ENCODE peak calls at places on chromosome 4, in seven cellular contexts. S is IMR-90, H is H9, T is neuronal stem cell, U is mesenchymal stem cell, M is H1, L is mesendoderm. O is an unnamed sample.

GRCh38 chr4:63937961-63938360 is 471.3 kb downstream of the TECRL start:
- DNase-seq in S (no peak), H (no peak), T (no peak), U (peak), M (no peak), L (peak), O (no peak)

GRCh38 chr4:159504634-159505033 is 401.8 kb downstream of the RAPGEF2 start:
- DNase-seq in S (no peak), H (no peak), T (no peak), U (no peak), M (no peak), L (no peak), O (no peak)

GRCh38 chr4:15233626-15234025 is 194.2 kb upstream of the C1QTNF7 start:
- DNase-seq in S (no peak), H (no peak), T (no peak), U (no peak), M (no peak), L (no peak), O (no peak)

GRCh38 chr4:47690611-47691010 is 147.3 kb downstream of the CORIN start:
- DNase-seq in S (no peak), H (no peak), T (no peak), U (no peak), M (no peak), L (no peak), O (no peak)

GRCh38 chr4:119081943-119082342 is 53.7 kb upstream of the MYOZ2 start:
- DNase-seq in S (no peak), H (no peak), T (no peak), U (no peak), M (no peak), L (no peak), O (no peak)

GRCh38 chr4:88613417-88613875 is 21.2 kb downstream of the HERC3 start:
- DNase-seq in S (no peak), H (no peak), T (no peak), U (no peak), M (no peak), L (no peak), O (no peak)

GRCh38 chr4:8435656-8436121 is 4.8 kb downstream of the ACOX3 start:
- DNase-seq in S (peak), H (no peak), T (no peak), U (peak), M (no peak), L (peak), O (no peak)

GRCh38 chr4:926538-926937 is 5.6 kb downstream of the GAK start:
- DNase-seq in S (no peak), H (peak), T (peak), U (no peak), M (peak), L (peak), O (peak)

GRCh38 chr4:10032625-10033024 is 11.3 kb upstream of the SLC2A9 start:
- DNase-seq in S (peak), H (peak), T (no peak), U (no peak), M (no peak), L (no peak), O (peak)

GRCh38 chr4:152327606-152328453 is 208.1 kb downstream of the FBXW7 start:
- DNase-seq in S (no peak), H (no peak), T (no peak), U (no peak), M (no peak), L (no peak), O (peak)

GRCh38 chr4:55158957-55159356 is 33.6 kb upstream of the KDR start:
- DNase-seq in S (no peak), H (no peak), T (no peak), U (no peak), M (no peak), L (no peak), O (peak)

GRCh38 chr4:119110121-119110520 is 25.5 kb upstream of the MYOZ2 start:
- DNase-seq in S (no peak), H (no peak), T (no peak), U (no peak), M (no peak), L (no peak), O (no peak)

GRCh38 chr4:169079942-169080827 is 70.1 kb upstream of the CBR4 start:
- DNase-seq in S (peak), H (no peak), T (no peak), U (peak), M (no peak), L (no peak), O (peak)

GRCh38 chr4:137621056-137621455 is 88.8 kb upstream of the PCDH18 start:
- DNase-seq in S (no peak), H (no peak), T (peak), U (peak), M (no peak), L (no peak), O (peak)

GRCh38 chr4:1899149-1900086 is 28.2 kb downstream of the NSD2 start:
- DNase-seq in S (peak), H (peak), T (peak), U (peak), M (peak), L (peak), O (peak)

GRCh38 chr4:60562353-60562752 is 637.8 kb upstream of the ADGRL3 start:
- DNase-seq in S (no peak), H (no peak), T (no peak), U (no peak), M (no peak), L (peak), O (no peak)

GRCh38 chr4:141851246-141851891 is 215.0 kb downstream of the IL15 start:
- DNase-seq in S (peak), H (no peak), T (no peak), U (no peak), M (no peak), L (no peak), O (no peak)

GRCh38 chr4:55364691-55365346 is 18.8 kb downstream of the SRD5A3 start:
- DNase-seq in S (no peak), H (no peak), T (no peak), U (no peak), M (no peak), L (peak), O (no peak)

GRCh38 chr4:89821612-89822011 is 15.3 kb downstream of the SNCA start:
- DNase-seq in S (no peak), H (no peak), T (no peak), U (no peak), M (no peak), L (no peak), O (no peak)

GRCh38 chr4:106019771-106020170 is 124.5 kb downstream of the NPNT start:
- DNase-seq in S (peak), H (no peak), T (no peak), U (peak), M (no peak), L (no peak), O (no peak)

GRCh38 chr4:123081971-123082370 is 159.6 kb upstream of the NUDT6 start:
- DNase-seq in S (no peak), H (no peak), T (no peak), U (no peak), M (no peak), L (no peak), O (no peak)
- H3K18ac ChIP-seq in S (no peak), H (no peak), T (no peak), U (no peak), M (no peak), L (no peak), O (no peak)

DNA sequence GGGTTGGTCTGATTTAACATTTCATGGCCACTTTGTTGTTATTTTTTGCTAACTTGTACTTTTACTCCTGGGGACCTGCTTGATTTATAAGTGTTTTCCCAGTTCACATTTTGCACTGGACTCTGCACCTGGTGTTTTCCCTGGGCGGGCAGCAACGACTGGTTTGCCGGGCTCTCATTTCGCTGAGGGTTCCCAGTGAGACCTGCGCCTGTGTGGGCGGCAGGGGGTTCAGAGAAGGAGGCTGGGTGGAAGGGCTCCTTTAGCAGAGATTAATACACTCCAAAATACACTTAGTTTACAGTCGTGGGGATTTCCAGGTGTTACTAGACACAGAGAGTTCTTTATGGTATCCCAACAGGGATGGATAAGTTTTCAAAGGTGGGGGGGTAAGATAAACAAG is 53.0 kb upstream of the SHISA3 start:
- DNase-seq in S (no peak), H (no peak), T (no peak), U (no peak), M (no peak), L (no peak), O (no peak)
- H3K4me2 ChIP-seq in S (no peak), H (no peak), T (no peak), U (no peak), M (no peak), L (no peak), O (no peak)

DNA sequence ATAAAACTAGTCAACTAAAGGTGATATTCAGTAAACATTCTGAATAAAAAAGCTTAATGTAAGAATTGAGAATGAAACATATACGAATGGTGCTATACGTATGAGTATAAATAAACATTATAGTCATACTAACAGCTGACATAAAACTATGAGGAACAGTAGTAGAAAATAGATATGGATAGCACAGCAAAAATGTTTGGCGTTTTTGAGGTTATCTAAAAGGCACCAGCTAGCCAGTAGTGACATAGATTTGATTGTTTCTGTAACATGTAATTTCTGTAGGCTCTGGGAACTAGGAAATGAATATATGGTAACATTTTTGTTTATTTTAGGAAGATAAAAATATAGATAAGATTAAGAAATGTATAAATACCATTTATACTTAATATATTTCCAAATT is 69.3 kb downstream of the SNX25 start:
- DNase-seq in S (peak), H (no peak), T (no peak), U (no peak), M (no peak), L (no peak), O (no peak)
- H3K18ac ChIP-seq in S (no peak), H (no peak), T (no peak), U (no peak), M (no peak), L (no peak), O (no peak)

DNA sequence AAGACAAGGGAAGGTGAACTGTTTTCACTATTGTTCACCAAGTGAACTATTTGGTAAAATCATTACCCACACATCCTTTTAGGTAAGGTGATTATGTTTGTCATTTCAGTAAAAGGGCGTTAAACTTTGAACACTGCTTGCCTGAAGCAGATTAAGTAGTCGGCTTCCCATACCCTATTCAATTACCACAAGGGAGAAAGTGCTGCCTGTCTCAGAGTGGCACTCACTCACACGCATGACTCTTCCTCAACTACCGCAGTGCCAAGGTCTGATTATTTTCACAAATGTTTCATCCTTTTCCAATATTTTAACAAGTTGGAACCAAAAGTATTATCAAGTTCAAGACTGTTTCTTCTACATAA is 11.0 kb downstream of the VEGFC start:
- DNase-seq in S (no peak), H (no peak), T (no peak), U (no peak), M (no peak), L (no peak), O (no peak)
- H3K4me2 ChIP-seq in S (peak), H (no peak), T (no peak), U (no peak), M (no peak), L (no peak), O (no peak)

GRCh38 chr4:101285985-101286384 is 61.3 kb downstream of the PPP3CA start:
- DNase-seq in S (no peak), H (no peak), T (no peak), U (no peak), M (no peak), L (no peak), O (no peak)
- H3K18ac ChIP-seq in S (no peak), H (no peak), T (no peak), U (peak), M (no peak), L (no peak), O (no peak)

GRCh38 chr4:78648639-78649363 is 97.2 kb downstream of the ANXA3 start:
- DNase-seq in S (no peak), H (no peak), T (no peak), U (no peak), M (no peak), L (no peak), O (no peak)

GRCh38 chr4:78644744-78645330 is 93.3 kb downstream of the ANXA3 start:
- DNase-seq in S (peak), H (peak), T (no peak), U (peak), M (no peak), L (peak), O (peak)

GRCh38 chr4:78647272-78647671 is 95.7 kb downstream of the ANXA3 start:
- DNase-seq in S (no peak), H (no peak), T (no peak), U (no peak), M (no peak), L (no peak), O (no peak)

GRCh38 chr4:78644063-78644691 is 92.6 kb downstream of the ANXA3 start:
- DNase-seq in S (no peak), H (no peak), T (no peak), U (no peak), M (no peak), L (no peak), O (no peak)

DNA sequence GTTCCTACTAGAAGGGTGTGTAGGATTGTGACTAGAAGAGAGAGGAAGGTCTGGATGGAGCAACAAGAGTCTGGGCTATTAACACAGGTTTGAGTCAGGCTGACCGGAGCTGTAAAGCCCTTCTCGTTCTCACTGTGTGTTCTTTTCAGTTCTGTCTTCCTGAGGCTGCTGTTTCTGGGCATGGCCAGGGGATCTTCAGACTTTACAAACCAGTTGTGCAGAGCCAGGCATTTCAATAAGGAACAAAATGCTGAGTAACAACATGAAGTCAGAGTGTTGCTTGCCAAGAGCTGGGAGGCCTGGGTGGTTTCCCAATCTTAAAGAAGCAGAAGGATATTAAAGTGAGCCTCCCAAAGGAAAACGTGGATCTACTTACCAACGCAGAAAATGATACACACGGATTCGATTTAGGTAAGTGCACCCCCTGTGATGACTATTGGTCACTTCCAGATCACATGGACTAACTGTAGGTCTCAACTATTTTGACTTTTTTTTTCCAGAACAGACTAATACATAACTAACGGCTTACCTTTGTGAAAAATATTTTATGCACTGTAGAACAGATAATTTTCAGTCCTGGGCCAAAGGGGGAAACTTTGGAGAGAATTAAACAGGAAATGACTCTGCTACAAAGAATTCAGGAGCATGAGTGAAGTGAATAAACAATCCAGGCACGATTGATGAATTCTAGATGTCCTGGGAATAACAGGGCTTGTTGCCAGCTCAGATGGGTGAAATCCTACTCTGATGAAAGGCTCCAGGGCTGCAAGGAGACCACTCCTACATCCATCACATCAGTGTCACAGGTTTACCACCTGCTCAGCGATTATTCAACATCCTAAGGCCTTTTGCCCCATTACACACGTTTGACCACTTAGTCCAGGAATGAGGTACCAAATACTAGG is 94.5 kb downstream of the ANXA3 start:
- DNase-seq in S (peak), H (no peak), T (no peak), U (peak), M (no peak), L (no peak), O (peak)
- H3K4me2 ChIP-seq in S (peak), H (no peak), T (no peak), U (peak), M (no peak), L (no peak), O (no peak)

DNA sequence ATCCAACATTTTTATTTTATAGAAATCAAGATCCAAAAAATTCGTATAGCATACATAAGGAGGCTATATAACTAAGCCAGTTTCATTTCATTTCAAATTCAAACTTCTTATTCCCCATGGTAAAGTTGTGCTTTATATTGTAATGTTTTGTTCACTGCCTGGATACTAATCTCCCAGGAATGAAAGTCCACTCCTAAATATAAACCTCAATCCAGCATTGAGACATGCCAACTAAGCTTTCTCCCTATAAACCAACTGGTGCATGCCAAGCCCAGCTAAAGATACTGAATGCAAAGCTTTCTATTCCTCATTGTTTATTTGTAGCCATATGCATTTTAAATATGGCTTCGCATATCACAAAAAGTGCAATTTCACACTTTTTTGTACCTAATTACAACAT is 63.8 kb upstream of the INPP4B start:
- DNase-seq in S (peak), H (no peak), T (no peak), U (no peak), M (no peak), L (no peak), O (no peak)
- H3K18ac ChIP-seq in S (no peak), H (no peak), T (no peak), U (no peak), M (no peak), L (no peak), O (no peak)

O was measured in trophoblast cell.